ENCODE peak calls at places on chromosomes 1 and 21, in four cellular contexts. One of them, this sample, is unnamed.

GRCh38 chr1:207863893-207864535 is 46.9 kb downstream of the CD34 start:
- DNase-seq in right lobe of liver: no peak
- DNase-seq in nephron progenitor cell: no peak
- DNase-seq in tibial artery: no peak
- DNase-seq in this sample: no peak

GRCh38 chr21:23936224-23936623 is 1671.1 kb downstream of the MRPL39 start:
- DNase-seq in right lobe of liver: no peak
- DNase-seq in nephron progenitor cell: no peak
- DNase-seq in tibial artery: no peak
- DNase-seq in this sample: peak; percentile 38

GRCh38 chr1:7228252-7228961 is 443.2 kb downstream of the CAMTA1 start:
- DNase-seq in right lobe of liver: no peak
- DNase-seq in nephron progenitor cell: no peak
- DNase-seq in tibial artery: no peak
- DNase-seq in this sample: no peak

GRCh38 chr1:209570757-209571156 is 12.8 kb upstream of the CAMK1G start:
- DNase-seq in right lobe of liver: no peak
- DNase-seq in nephron progenitor cell: no peak
- DNase-seq in tibial artery: no peak
- DNase-seq in this sample: no peak

GRCh38 chr1:119008483-119009299 is 20.5 kb upstream of the TBX15 start:
- DNase-seq in right lobe of liver: no peak
- DNase-seq in nephron progenitor cell: no peak
- DNase-seq in tibial artery: peak; percentile 67
- DNase-seq in this sample: peak; percentile 52

GRCh38 chr1:19640363-19641316 is 3.5 kb upstream of the NBL1 start:
- DNase-seq in right lobe of liver: no peak
- DNase-seq in nephron progenitor cell: peak; percentile 32
- DNase-seq in tibial artery: peak; percentile 41
- DNase-seq in this sample: peak; percentile 80

GRCh38 chr1:158654079-158654478 is 32.4 kb downstream of the SPTA1 start:
- DNase-seq in right lobe of liver: no peak
- DNase-seq in nephron progenitor cell: no peak
- DNase-seq in tibial artery: no peak
- DNase-seq in this sample: no peak

GRCh38 chr1:172658871-172659453 is at the start of gene FASLG:
- DNase-seq in right lobe of liver: no peak
- DNase-seq in nephron progenitor cell: no peak
- DNase-seq in tibial artery: no peak
- DNase-seq in this sample: no peak

GRCh38 chr1:46653405-46653853 is 14.7 kb downstream of the ATPAF1 start:
- DNase-seq in right lobe of liver: no peak
- DNase-seq in nephron progenitor cell: no peak
- DNase-seq in tibial artery: no peak
- DNase-seq in this sample: no peak

GRCh38 chr1:58907398-58907797 is 123.6 kb upstream of the JUN start:
- DNase-seq in right lobe of liver: no peak
- DNase-seq in nephron progenitor cell: no peak
- DNase-seq in tibial artery: no peak
- DNase-seq in this sample: no peak

GRCh38 chr1:235972316-235973090 is 92.4 kb downstream of the NID1 start:
- DNase-seq in right lobe of liver: no peak
- DNase-seq in nephron progenitor cell: no peak
- DNase-seq in tibial artery: no peak
- DNase-seq in this sample: no peak

GRCh38 chr1:167476061-167476460 is 42.3 kb downstream of the CD247 start:
- DNase-seq in right lobe of liver: no peak
- DNase-seq in nephron progenitor cell: no peak
- DNase-seq in tibial artery: no peak
- DNase-seq in this sample: no peak

GRCh38 chr1:92749024-92749634 is 35.8 kb downstream of the EVI5 start:
- DNase-seq in right lobe of liver: peak; percentile 49
- DNase-seq in nephron progenitor cell: no peak
- DNase-seq in tibial artery: no peak
- DNase-seq in this sample: peak; percentile 74

GRCh38 chr1:181174860-181175259 is 86.4 kb downstream of the IER5 start:
- DNase-seq in right lobe of liver: no peak
- DNase-seq in nephron progenitor cell: no peak
- DNase-seq in tibial artery: no peak
- DNase-seq in this sample: no peak

GRCh38 chr21:41316641-41317392 is at the start of gene FAM3B:
- DNase-seq in right lobe of liver: no peak
- DNase-seq in nephron progenitor cell: peak; percentile 64
- DNase-seq in tibial artery: no peak
- DNase-seq in this sample: no peak

GRCh38 chr1:65055754-65056153 is 89.4 kb upstream of the JAK1 start:
- DNase-seq in right lobe of liver: no peak
- DNase-seq in nephron progenitor cell: no peak
- DNase-seq in tibial artery: no peak
- DNase-seq in this sample: no peak

GRCh38 chr1:175174702-175175102 is 17.9 kb downstream of the KIAA0040 start:
- DNase-seq in right lobe of liver: no peak
- DNase-seq in nephron progenitor cell: no peak
- DNase-seq in tibial artery: no peak
- DNase-seq in this sample: no peak

GRCh38 chr1:217857061-217857460 is 225.9 kb downstream of the SPATA17 start:
- DNase-seq in right lobe of liver: no peak
- DNase-seq in nephron progenitor cell: no peak
- DNase-seq in tibial artery: no peak
- DNase-seq in this sample: no peak

GRCh38 chr1:198523183-198523942 is 17.1 kb downstream of the ATP6V1G3 start:
- DNase-seq in right lobe of liver: no peak
- DNase-seq in nephron progenitor cell: no peak
- DNase-seq in tibial artery: no peak
- DNase-seq in this sample: no peak

GRCh38 chr1:32743380-32744062 is 41.0 kb upstream of the SYNC start:
- DNase-seq in right lobe of liver: no peak
- DNase-seq in nephron progenitor cell: no peak
- DNase-seq in tibial artery: no peak
- DNase-seq in this sample: no peak

GRCh38 chr1:28062806-28063205 is 25.6 kb downstream of the EYA3 start:
- DNase-seq in right lobe of liver: no peak
- DNase-seq in nephron progenitor cell: no peak
- DNase-seq in tibial artery: no peak
- DNase-seq in this sample: peak; percentile 57

GRCh38 chr1:33985656-33986055 is 121.8 kb downstream of the HMGB4 start:
- DNase-seq in right lobe of liver: no peak
- DNase-seq in nephron progenitor cell: no peak
- DNase-seq in tibial artery: peak; percentile 68
- DNase-seq in this sample: peak; percentile 39

GRCh38 chr1:220991959-220992704 is 112.9 kb downstream of the HLX start:
- DNase-seq in right lobe of liver: no peak
- DNase-seq in nephron progenitor cell: no peak
- DNase-seq in tibial artery: no peak
- DNase-seq in this sample: no peak

GRCh38 chr1:7511381-7511780 is 259.7 kb upstream of the VAMP3 start:
- DNase-seq in right lobe of liver: no peak
- DNase-seq in nephron progenitor cell: no peak
- DNase-seq in tibial artery: no peak
- DNase-seq in this sample: no peak

GRCh38 chr1:228306275-228307217 is 98.7 kb downstream of the OBSCN start:
- DNase-seq in right lobe of liver: peak; percentile 26
- DNase-seq in nephron progenitor cell: no peak
- DNase-seq in tibial artery: peak; percentile 62
- DNase-seq in this sample: no peak
- TF ChIP-seq CTCF in right lobe of liver: no peak
- TF ChIP-seq CTCF in nephron progenitor cell: no peak
- TF ChIP-seq CTCF in tibial artery: no peak
- TF ChIP-seq CTCF in this sample: no peak

GRCh38 chr1:216221260-216221700 is 202.0 kb downstream of the USH2A start:
- DNase-seq in right lobe of liver: peak; percentile 60
- DNase-seq in nephron progenitor cell: peak; percentile 33
- DNase-seq in tibial artery: no peak
- DNase-seq in this sample: peak; percentile 90
- TF ChIP-seq CTCF in right lobe of liver: peak; percentile 73
- TF ChIP-seq CTCF in nephron progenitor cell: peak; percentile 62
- TF ChIP-seq CTCF in tibial artery: peak; percentile 38
- TF ChIP-seq CTCF in this sample: peak; percentile 92

GRCh38 chr1:243254233-243254926 is 701 bp downstream of the CEP170 start:
- DNase-seq in right lobe of liver: peak; percentile 82
- DNase-seq in nephron progenitor cell: peak; percentile 61
- DNase-seq in tibial artery: peak; percentile 85
- DNase-seq in this sample: peak; percentile 92
- TF ChIP-seq CTCF in right lobe of liver: no peak
- TF ChIP-seq CTCF in nephron progenitor cell: no peak
- TF ChIP-seq CTCF in tibial artery: no peak
- TF ChIP-seq CTCF in this sample: no peak

GRCh38 chr1:39711359-39712340 is 20.4 kb upstream of the HPCAL4 start:
- DNase-seq in right lobe of liver: no peak
- DNase-seq in nephron progenitor cell: no peak
- DNase-seq in tibial artery: no peak
- DNase-seq in this sample: no peak
- TF ChIP-seq CTCF in right lobe of liver: no peak
- TF ChIP-seq CTCF in nephron progenitor cell: no peak
- TF ChIP-seq CTCF in tibial artery: no peak
- TF ChIP-seq CTCF in this sample: no peak